ENCODE peak calls at places on chromosomes 11 and 22, in ten cellular contexts. R, W, X, E, K, O, Y, J, C and F are unnamed samples.

GRCh38 chr11:68214173-68215086 is 1.3 kb upstream of the KMT5B start:
- DNase-seq in R (no peak), W (no peak), X (no peak), E (no peak), K (no peak), O (no peak), Y (peak; percentile 34), J (peak; percentile 3), C (no peak), F (no peak)

GRCh38 chr22:42772647-42773046 is 52.0 kb upstream of the A4GALT start:
- DNase-seq in R (no peak), W (no peak), X (no peak), E (no peak), K (no peak), O (no peak), Y (no peak), J (no peak), C (no peak), F (no peak)

GRCh38 chr22:27851974-27852713 is 50.6 kb upstream of the MN1 start:
- DNase-seq in R (no peak), W (no peak), X (no peak), E (no peak), K (peak; percentile 58), O (no peak), Y (no peak), J (no peak), C (no peak), F (no peak)

GRCh38 chr11:1236316-1237127 is 13.7 kb downstream of the MUC5B start:
- DNase-seq in R (no peak), W (no peak), X (no peak), E (no peak), K (no peak), O (no peak), Y (no peak), J (no peak), C (no peak), F (no peak)

GRCh38 chr11:126336646-126337045 is 18.8 kb upstream of the ST3GAL4 start:
- DNase-seq in R (no peak), W (no peak), X (no peak), E (no peak), K (no peak), O (no peak), Y (no peak), J (no peak), C (no peak), F (no peak)

GRCh38 chr22:46072030-46072881 is 78.1 kb upstream of the PPARA start:
- DNase-seq in R (peak; percentile 45), W (peak; percentile 72), X (no peak), E (peak; percentile 82), K (peak; percentile 61), O (peak; percentile 21), Y (no peak), J (no peak), C (peak; percentile 44), F (peak; percentile 14)

GRCh38 chr11:62398011-62398994 is 20.5 kb upstream of the SCGB1A1 start:
- DNase-seq in R (no peak), W (no peak), X (no peak), E (no peak), K (peak; percentile 44), O (no peak), Y (no peak), J (peak; percentile 17), C (no peak), F (no peak)

GRCh38 chr11:65572356-65573043 is at the start of gene FAM89B:
- DNase-seq in R (peak; percentile 88), W (peak; percentile 93), X (no peak), E (peak; percentile 93), K (peak; percentile 77), O (peak; percentile 82), Y (peak; percentile 73), J (peak; percentile 75), C (peak; percentile 93), F (peak; percentile 86)

GRCh38 chr11:14075118-14075601 is 112.6 kb downstream of the SPON1 start:
- DNase-seq in R (peak; percentile 46), W (peak; percentile 67), X (no peak), E (no peak), K (no peak), O (peak; percentile 52), Y (no peak), J (no peak), C (peak; percentile 84), F (peak; percentile 41)

GRCh38 chr11:9280655-9281301 is 15.6 kb upstream of the DENND5A start:
- DNase-seq in R (peak; percentile 64), W (peak; percentile 58), X (no peak), E (peak; percentile 57), K (peak; percentile 81), O (peak; percentile 66), Y (no peak), J (peak; percentile 73), C (peak; percentile 79), F (peak; percentile 28)

GRCh38 chr22:45868586-45869443 is 108.1 kb downstream of the WNT7B start:
- DNase-seq in R (no peak), W (peak; percentile 45), X (no peak), E (peak; percentile 20), K (no peak), O (no peak), Y (no peak), J (no peak), C (no peak), F (no peak)

GRCh38 chr22:35984183-35984710 is 44.4 kb downstream of the RBFOX2 start:
- DNase-seq in R (no peak), W (no peak), X (no peak), E (no peak), K (no peak), O (no peak), Y (no peak), J (no peak), C (no peak), F (no peak)

GRCh38 chr11:117836077-117836960 is 11.8 kb upstream of the FXYD2 start:
- DNase-seq in R (no peak), W (no peak), X (no peak), E (peak; percentile 22), K (no peak), O (no peak), Y (no peak), J (no peak), C (no peak), F (no peak)